ENCODE peak calls at places on chromosomes 12 and 14, in ten cellular contexts. C is right atrium auricular region; S is transverse colon; T is fibroblast of mammary gland; R is upper lobe of left lung; H is BJ; A is A549; B is CD4-positive, CD25-positive, alpha-beta regulatory T cell; P is OCI-LY7; E is cardiac fibroblast. Y is an unnamed sample.
A peak's percentile ranks its signal among the peaks of the same experiment; 100 is the strongest.

GRCh38 chr14:71317385-71318096 is 410.3 kb downstream of the PCNX1 start:
- DNase-seq in C (no peak), S (no peak), T (peak; percentile 13), R (no peak), H (no peak), A (no peak), B (no peak), P (no peak), E (no peak), Y (no peak)

GRCh38 chr12:71216725-71217579 is 59.2 kb upstream of the TSPAN8 start:
- DNase-seq in C (no peak), S (peak; percentile 68), T (peak; percentile 43), R (no peak), H (no peak), A (peak; percentile 45), B (peak; percentile 4), P (peak; percentile 15), E (peak; percentile 63), Y (peak; percentile 40)

GRCh38 chr14:61574514-61574807 is 120.9 kb upstream of the HIF1A start:
- DNase-seq in C (no peak), S (no peak), T (peak; percentile 66), R (no peak), H (no peak), A (no peak), B (no peak), P (no peak), E (no peak), Y (no peak)

GRCh38 chr12:12628013-12628412 is 16.3 kb downstream of the CREBL2 start:
- DNase-seq in C (no peak), S (no peak), T (peak; percentile 55), R (no peak), H (no peak), A (no peak), B (no peak), P (no peak), E (peak; percentile 22), Y (no peak)

GRCh38 chr12:52818376-52818775 is 4.5 kb upstream of the KRT4 start:
- DNase-seq in C (no peak), S (no peak), T (no peak), R (no peak), H (no peak), A (no peak), B (no peak), P (no peak), E (no peak), Y (no peak)

GRCh38 chr12:114888458-114888857 is 204.5 kb upstream of the TBX3 start:
- DNase-seq in C (no peak), S (peak; percentile 38), T (peak; percentile 73), R (no peak), H (no peak), A (peak; percentile 44), B (no peak), P (no peak), E (peak; percentile 75), Y (no peak)

GRCh38 chr14:105591052-105591451 is 64.7 kb downstream of the TMEM121 start:
- DNase-seq in C (no peak), S (no peak), T (no peak), R (peak; percentile 50), H (no peak), A (no peak), B (no peak), P (no peak), E (no peak), Y (no peak)

GRCh38 chr12:3380200-3381020 is 110.6 kb upstream of the PRMT8 start:
- DNase-seq in C (peak; percentile 60), S (no peak), T (peak; percentile 63), R (no peak), H (no peak), A (no peak), B (no peak), P (no peak), E (peak; percentile 5), Y (peak; percentile 64)

DNA sequence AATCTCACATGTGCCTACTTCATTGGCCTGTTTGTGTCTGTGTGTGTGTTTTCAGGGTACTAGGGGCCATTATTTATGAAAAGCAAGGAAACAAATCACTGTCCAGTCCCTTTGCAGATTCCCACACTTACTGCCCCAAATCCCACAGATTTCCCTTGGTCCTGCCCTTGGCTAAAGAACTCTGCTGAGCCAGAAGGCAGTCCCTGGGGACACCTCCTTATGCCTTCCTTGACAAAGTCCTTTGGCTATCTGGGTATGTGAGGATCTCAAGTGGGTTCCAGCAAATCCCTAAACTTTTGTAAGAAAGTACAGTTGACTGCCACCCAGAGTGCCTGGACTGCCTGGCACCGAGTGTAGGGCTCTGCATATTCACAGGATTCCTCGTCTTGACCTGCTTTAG is 388.0 kb downstream of the BCAT1 start:
- DNase-seq in C (no peak), S (no peak), T (peak; percentile 48), R (no peak), H (no peak), A (no peak), B (no peak), P (no peak), E (peak; percentile 48), Y (no peak)
- H3K4me3 ChIP-seq in C (peak overlapping the region; percentile 82), S (peak overlapping the region; percentile 93), T (peak overlapping the region; percentile 77), R (peak overlapping the region; percentile 62), H (no peak overlapping the region), A (peak overlapping the region; percentile 56), B (peak overlapping the region; percentile 38), P (no peak overlapping the region), E (peak overlapping the region; percentile 75), Y (peak overlapping the region; percentile 69)

DNA sequence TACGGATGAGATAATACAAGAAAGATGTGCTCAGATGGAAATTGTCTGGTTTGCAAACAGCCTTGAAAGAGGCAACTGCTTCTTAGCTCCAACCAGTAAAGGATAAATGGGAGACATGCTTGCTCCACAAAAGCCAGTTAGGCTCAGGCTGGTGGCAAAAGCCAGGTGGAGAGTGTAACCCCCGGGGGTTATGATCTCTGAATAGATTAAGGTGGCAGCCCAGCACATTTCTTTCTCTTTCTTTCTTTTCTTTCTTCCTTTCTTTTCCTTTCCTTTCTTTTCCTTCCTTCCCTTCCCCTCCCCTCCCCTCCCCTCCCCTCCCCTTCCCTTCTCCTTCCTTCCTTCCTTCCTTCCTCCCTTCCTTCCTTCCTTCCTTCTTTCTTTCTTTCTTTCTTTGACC is 138.0 kb downstream of the KIF26A start:
- DNase-seq in C (no peak), S (no peak), T (peak; percentile 1), R (no peak), H (no peak), A (no peak), B (no peak), P (no peak), E (no peak), Y (no peak)
- H3K4me3 ChIP-seq in C (no peak overlapping the region), S (no peak overlapping the region), T (no peak overlapping the region), R (no peak overlapping the region), H (no peak overlapping the region), A (peak overlapping the region; percentile 9), B (no peak overlapping the region), P (no peak overlapping the region), E (no peak overlapping the region), Y (no peak overlapping the region)

DNA sequence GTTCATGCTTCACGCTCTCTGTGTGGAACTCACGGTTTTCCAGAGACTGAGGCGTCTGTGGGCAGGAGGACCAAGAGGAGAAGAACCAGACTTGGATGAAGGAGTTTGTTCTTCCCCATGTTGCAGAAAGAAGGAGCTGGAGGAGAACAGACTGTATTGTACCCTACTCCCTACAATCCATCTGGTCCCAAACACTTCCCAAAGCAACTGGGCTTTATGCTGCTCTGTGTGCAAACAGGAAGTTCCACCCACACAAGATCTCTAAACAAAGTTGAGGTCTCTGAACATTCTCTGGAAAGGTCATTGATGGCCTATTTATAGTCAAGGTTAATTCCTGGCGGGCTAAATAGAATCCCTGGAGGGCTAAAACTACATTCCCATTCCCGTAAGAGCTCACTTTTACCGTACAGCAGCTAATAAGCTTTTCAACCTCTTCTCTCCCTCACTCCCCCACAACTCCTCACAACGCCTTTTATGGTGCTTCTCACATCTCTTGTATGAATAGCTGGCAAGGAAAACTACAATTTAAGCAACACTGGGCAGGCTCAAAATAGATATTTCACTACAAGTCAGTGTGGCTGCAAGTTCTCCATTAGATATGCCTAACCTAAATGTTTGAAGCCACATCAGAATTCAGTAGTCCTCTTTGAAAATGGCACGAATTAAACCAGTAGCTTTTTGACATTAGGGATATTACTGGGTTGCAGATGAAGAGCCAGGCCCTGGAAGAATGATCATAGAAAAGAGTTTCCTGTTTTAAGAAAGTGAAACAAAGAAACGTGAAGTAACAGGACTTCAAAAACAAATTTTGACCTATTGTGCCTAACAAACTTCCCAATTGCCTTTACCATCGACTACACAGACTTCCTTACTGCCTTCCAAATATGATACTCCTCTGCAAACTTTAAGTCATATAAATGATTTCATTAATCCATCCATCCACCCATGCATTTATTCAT is at the start of gene A2M:
- DNase-seq in C (no peak), S (no peak), T (peak; percentile 73), R (no peak), H (no peak), A (no peak), B (no peak), P (no peak), E (no peak), Y (peak; percentile 59)
- H3K4me3 ChIP-seq in C (peak within 1 kb of the TSS; percentile 44), S (no peak within 1 kb of the TSS), T (peak within 1 kb of the TSS; percentile 6), R (peak within 1 kb of the TSS; percentile 43), H (peak within 1 kb of the TSS; percentile 11), A (no peak within 1 kb of the TSS), B (no peak within 1 kb of the TSS), P (no peak within 1 kb of the TSS), E (no peak within 1 kb of the TSS), Y (peak within 1 kb of the TSS; percentile 51)

GRCh38 chr12:8950702-8951478 is 1.4 kb upstream of the M6PR start:
- DNase-seq in C (no peak), S (no peak), T (no peak), R (no peak), H (no peak), A (no peak), B (peak; percentile 48), P (no peak), E (peak; percentile 5), Y (no peak)
- H3K4me3 ChIP-seq in C (peak overlapping the region; percentile 79), S (peak overlapping the region; percentile 55), T (peak overlapping the region; percentile 99), R (peak overlapping the region; percentile 81), H (peak overlapping the region; percentile 91), A (peak overlapping the region; percentile 100), B (peak overlapping the region; percentile 100), P (peak overlapping the region; percentile 88), E (peak overlapping the region; percentile 91), Y (peak overlapping the region; percentile 75)

Y was measured in testis.